ENCODE peak calls at places on chromosomes 3 and 15, in four cellular contexts. S, F, D and T are unnamed samples.

GRCh38 chr3:33358172-33358781 is 81.0 kb downstream of the FBXL2 start:
- DNase-seq in S (no peak), F (no peak), D (no peak), T (no peak)

GRCh38 chr3:111864821-111865656 is 6.0 kb downstream of the PHLDB2 start:
- DNase-seq in S (no peak), F (no peak), D (no peak), T (no peak)

GRCh38 chr3:53166781-53167291 is 5.8 kb downstream of the PRKCD start:
- DNase-seq in S (no peak), F (no peak), D (no peak), T (no peak)

GRCh38 chr15:60228619-60229018 is 169.2 kb downstream of the ANXA2 start:
- DNase-seq in S (no peak), F (no peak), D (no peak), T (no peak)

GRCh38 chr3:118478706-118479276 is 555.9 kb downstream of the IGSF11 start:
- DNase-seq in S (no peak), F (no peak), D (no peak), T (no peak)

GRCh38 chr3:149085828-149086231 is 503 bp downstream of the HLTF start:
- DNase-seq in S (peak), F (no peak), D (no peak), T (no peak)

GRCh38 chr3:184345678-184346144 is 8.3 kb downstream of the FAM131A start:
- DNase-seq in S (peak), F (peak), D (no peak), T (peak)

GRCh38 chr3:148648685-148649352 is 48.9 kb upstream of the AGTR1 start:
- DNase-seq in S (no peak), F (no peak), D (no peak), T (no peak)

GRCh38 chr3:172538368-172539264 is 15.4 kb upstream of the TNFSF10 start:
- DNase-seq in S (no peak), F (no peak), D (no peak), T (no peak)

GRCh38 chr3:177752841-177753240 is 555.6 kb upstream of the TBL1XR1 start:
- DNase-seq in S (no peak), F (peak), D (no peak), T (no peak)

GRCh38 chr3:122510878-122511481 is 3.8 kb downstream of the KPNA1 start:
- DNase-seq in S (no peak), F (no peak), D (no peak), T (no peak)

GRCh38 chr15:67827561-67828378 is 2.5 kb downstream of the SKOR1 start:
- DNase-seq in S (no peak), F (no peak), D (no peak), T (peak)

GRCh38 chr15:74777769-74778598 is 3.9 kb upstream of the CSK start:
- DNase-seq in S (no peak), F (no peak), D (no peak), T (no peak)

GRCh38 chr15:75545066-75545465 is 34.0 kb downstream of the PTPN9 start:
- DNase-seq in S (no peak), F (no peak), D (no peak), T (no peak)

GRCh38 chr3:117734431-117734830 is 1024.9 kb downstream of the TUSC7 start:
- DNase-seq in S (no peak), F (no peak), D (no peak), T (no peak)

GRCh38 chr3:17865626-17866025 is 123.2 kb upstream of the TBC1D5 start:
- DNase-seq in S (no peak), F (no peak), D (no peak), T (no peak)

GRCh38 chr15:61831505-61831921 is 228.7 kb downstream of the VPS13C start:
- DNase-seq in S (no peak), F (no peak), D (no peak), T (no peak)

GRCh38 chr3:64612082-64612860 is 75.5 kb downstream of the ADAMTS9 start:
- DNase-seq in S (no peak), F (peak), D (no peak), T (no peak)

GRCh38 chr3:17645074-17645698 is 97.2 kb downstream of the TBC1D5 start:
- DNase-seq in S (peak), F (peak), D (no peak), T (no peak)

GRCh38 chr15:97968380-97968779 is 7.9 kb downstream of the ARRDC4 start:
- DNase-seq in S (no peak), F (no peak), D (no peak), T (no peak)

GRCh38 chr3:196142674-196142988 is 60.7 kb upstream of the TFRC start:
- DNase-seq in S (no peak), F (no peak), D (no peak), T (no peak)

GRCh38 chr15:56410712-56411111 is 45.5 kb downstream of the TEX9 start:
- DNase-seq in S (no peak), F (no peak), D (peak), T (no peak)

GRCh38 chr3:14123308-14124222 is 1.1 kb downstream of the CHCHD4 start:
- DNase-seq in S (no peak), F (no peak), D (no peak), T (no peak)

GRCh38 chr3:179453967-179454366 is 2.7 kb upstream of the GNB4 start:
- DNase-seq in S (no peak), F (no peak), D (no peak), T (no peak)

GRCh38 chr3:170207717-170208116 is 14.5 kb upstream of the PRKCI start:
- DNase-seq in S (no peak), F (no peak), D (no peak), T (no peak)

GRCh38 chr3:30263921-30264313 is 342.5 kb upstream of the TGFBR2 start:
- DNase-seq in S (no peak), F (no peak), D (no peak), T (no peak)

GRCh38 chr3:53649816-53650215 is 155.4 kb downstream of the CACNA1D start:
- DNase-seq in S (no peak), F (no peak), D (peak), T (no peak)

GRCh38 chr15:51093865-51094605 is 671 bp downstream of the TNFAIP8L3 start:
- DNase-seq in S (no peak), F (peak), D (no peak), T (peak)

GRCh38 chr3:175386630-175387029 is 527.5 kb downstream of the NAALADL2 start:
- DNase-seq in S (no peak), F (no peak), D (no peak), T (no peak)

GRCh38 chr15:53110999-53111398 is 320.9 kb upstream of the ONECUT1 start:
- DNase-seq in S (no peak), F (no peak), D (no peak), T (no peak)

GRCh38 chr3:42683875-42684593 is 1.3 kb upstream of the KLHL40 start:
- DNase-seq in S (peak), F (no peak), D (no peak), T (no peak)

GRCh38 chr3:66439666-66440344 is 61.0 kb downstream of the LRIG1 start:
- DNase-seq in S (no peak), F (no peak), D (no peak), T (no peak)

GRCh38 chr3:63685340-63685739 is 32.9 kb downstream of the SNTN start:
- DNase-seq in S (no peak), F (no peak), D (no peak), T (no peak)

GRCh38 chr15:39629376-39629775 is 48.5 kb downstream of the THBS1 start:
- DNase-seq in S (no peak), F (no peak), D (no peak), T (no peak)

GRCh38 chr3:139718415-139718814 is 40.6 kb upstream of the NMNAT3 start:
- DNase-seq in S (peak), F (peak), D (no peak), T (peak)

GRCh38 chr15:81049835-81050234 is 49.1 kb downstream of the TLNRD1 start:
- DNase-seq in S (no peak), F (no peak), D (no peak), T (no peak)
- TF ChIP-seq USF1 in S (no peak), F (no peak), D (no peak), T (no peak)

GRCh38 chr3:41682996-41683395 is 278.9 kb downstream of the ULK4 start:
- DNase-seq in S (no peak), F (no peak), D (no peak), T (no peak)
- TF ChIP-seq USF1 in S (no peak), F (no peak), D (no peak), T (no peak)

DNA sequence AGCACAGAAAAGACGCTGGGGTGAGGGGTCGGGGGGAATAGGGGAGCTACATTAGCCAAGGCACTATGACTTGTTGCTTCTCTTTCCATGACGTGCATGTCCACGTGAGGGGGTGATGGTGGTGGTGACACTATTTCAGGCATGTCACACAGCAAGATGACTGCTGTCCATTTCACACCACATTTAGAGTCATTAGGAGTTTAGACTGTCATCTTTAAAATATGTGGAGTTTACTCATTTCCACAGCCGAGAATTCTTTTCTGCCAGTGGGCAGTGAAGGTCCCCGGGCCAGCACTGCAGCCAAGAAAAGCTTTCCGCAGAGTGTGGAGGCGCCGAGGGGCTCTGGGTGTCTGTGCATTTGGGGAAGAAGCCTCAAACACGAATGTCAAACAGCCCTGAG is 954 bp upstream of the DGKG start:
- DNase-seq in S (no peak), F (no peak), D (no peak), T (no peak)
- TF ChIP-seq USF1 in S (no peak), F (no peak), D (no peak), T (no peak)

GRCh38 chr3:155983834-155984474 is 113.5 kb downstream of the GMPS start:
- DNase-seq in S (no peak), F (no peak), D (no peak), T (no peak)

GRCh38 chr3:155978324-155978723 is 107.9 kb downstream of the GMPS start:
- DNase-seq in S (no peak), F (no peak), D (no peak), T (no peak)

GRCh38 chr3:155981669-155982068 is 111.2 kb downstream of the GMPS start:
- DNase-seq in S (no peak), F (no peak), D (no peak), T (no peak)

GRCh38 chr3:155984791-155985417 is 114.5 kb downstream of the GMPS start:
- DNase-seq in S (no peak), F (no peak), D (no peak), T (no peak)

DNA sequence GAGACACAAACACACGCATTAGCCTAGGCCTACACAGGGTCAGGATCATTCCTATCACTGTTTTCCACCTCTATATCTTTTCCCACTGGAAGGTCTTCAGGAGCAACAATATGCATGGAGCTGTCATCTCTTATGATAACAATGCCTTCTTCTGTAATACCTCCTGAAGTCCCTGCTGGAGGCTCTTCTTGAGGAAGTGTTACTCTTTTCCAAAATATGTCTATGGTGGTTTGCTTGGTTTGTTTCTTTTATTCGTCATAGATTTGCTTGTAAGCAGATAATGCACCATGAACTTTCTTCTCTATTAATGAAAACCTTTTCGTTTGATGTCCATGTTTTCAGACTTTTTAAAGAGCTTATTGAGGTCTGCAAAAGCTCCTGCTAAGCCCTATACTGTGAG is 109.3 kb downstream of the GMPS start:
- DNase-seq in S (no peak), F (no peak), D (no peak), T (no peak)
- TF ChIP-seq USF1 in S (no peak), F (no peak), D (no peak), T (no peak)

GRCh38 chr15:65621638-65622037 is at the start of gene SLC24A1:
- DNase-seq in S (no peak), F (no peak), D (no peak), T (no peak)

GRCh38 chr15:65623103-65623502 is 1.4 kb downstream of the SLC24A1 start:
- DNase-seq in S (no peak), F (no peak), D (no peak), T (no peak)

GRCh38 chr15:65620833-65621232 is 905 bp upstream of the SLC24A1 start:
- DNase-seq in S (no peak), F (no peak), D (no peak), T (no peak)

GRCh38 chr15:65618575-65619109 is 3.1 kb upstream of the SLC24A1 start:
- DNase-seq in S (no peak), F (no peak), D (no peak), T (no peak)

GRCh38 chr15:65619636-65620290 is 2.0 kb upstream of the SLC24A1 start:
- DNase-seq in S (no peak), F (peak), D (no peak), T (no peak)
- TF ChIP-seq USF1 in S (no peak), F (no peak), D (no peak), T (no peak)

GRCh38 chr3:190526787-190527767 is 13.2 kb downstream of the IL1RAP start:
- DNase-seq in S (no peak), F (no peak), D (no peak), T (no peak)

GRCh38 chr3:190519886-190520285 is 6.0 kb downstream of the IL1RAP start:
- DNase-seq in S (no peak), F (no peak), D (no peak), T (no peak)

GRCh38 chr3:190524942-190525341 is 11.1 kb downstream of the IL1RAP start:
- DNase-seq in S (no peak), F (no peak), D (no peak), T (no peak)

GRCh38 chr3:190521998-190522397 is 8.1 kb downstream of the IL1RAP start:
- DNase-seq in S (no peak), F (no peak), D (no peak), T (no peak)

DNA sequence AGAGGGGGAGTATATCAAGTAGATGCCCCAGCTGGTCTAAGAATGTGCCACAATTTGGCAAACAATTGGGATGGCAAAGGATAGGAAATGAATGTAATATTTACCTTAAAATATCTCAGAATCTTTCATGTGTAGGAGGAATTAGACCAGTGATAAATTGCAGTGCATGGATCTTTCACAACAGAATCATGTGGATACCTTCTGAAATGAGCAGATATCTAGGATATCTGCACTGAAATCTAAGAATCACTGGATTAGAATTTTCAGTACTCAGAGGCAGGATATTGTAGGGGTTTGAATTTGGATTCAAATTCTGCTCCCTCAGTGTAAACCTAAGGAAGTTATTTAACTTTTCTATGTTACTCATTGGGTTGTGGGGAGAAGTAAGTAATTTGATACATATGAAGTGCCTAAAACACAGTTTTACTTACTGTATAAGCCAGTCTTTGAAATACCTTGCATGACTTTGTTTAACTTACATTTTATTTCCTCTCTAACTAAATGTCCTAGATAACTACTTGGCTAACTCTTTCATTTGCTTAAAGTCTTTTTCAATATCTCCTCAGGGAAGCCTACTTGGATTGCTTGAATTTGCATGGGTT is 8.8 kb downstream of the IL1RAP start:
- DNase-seq in S (no peak), F (no peak), D (no peak), T (no peak)
- TF ChIP-seq USF1 in S (no peak), F (no peak), D (no peak), T (no peak)

GRCh38 chr15:33994005-33994615 is 25.8 kb downstream of the CHRM5 start:
- DNase-seq in S (no peak), F (no peak), D (no peak), T (peak)
- TF ChIP-seq USF1 in S (no peak), F (no peak), D (no peak), T (no peak)

GRCh38 chr3:194031867-194032635 is 103.9 kb upstream of the HES1 start:
- DNase-seq in S (no peak), F (no peak), D (no peak), T (no peak)
- TF ChIP-seq USF1 in S (no peak), F (no peak), D (no peak), T (no peak)

GRCh38 chr3:141940204-141940776 is 63.8 kb downstream of the ATP1B3 start:
- DNase-seq in S (no peak), F (peak), D (no peak), T (no peak)
- TF ChIP-seq USF1 in S (no peak), F (no peak), D (no peak), T (no peak)